ENCODE peak calls at places on chromosomes 16 and 17, in four cellular contexts. N is astrocyte of the cerebellum, Q is lung, K is BE2C. S is an unnamed sample.

GRCh38 chr16:64311241-64311640 is 810.6 kb downstream of the CDH11 start:
- DNase-seq in N (peak), Q (no peak), K (no peak), S (no peak)

GRCh38 chr17:37388266-37388665 is 12.5 kb downstream of the C17orf78 start:
- DNase-seq in N (no peak), Q (no peak), K (no peak), S (no peak)

GRCh38 chr16:81646561-81646960 is 132.5 kb upstream of the PLCG2 start:
- DNase-seq in N (peak), Q (no peak), K (no peak), S (no peak)

GRCh38 chr17:80297996-80298560 is 37.4 kb downstream of the RNF213 start:
- DNase-seq in N (no peak), Q (no peak), K (no peak), S (no peak)

GRCh38 chr17:75019146-75019545 is 6.7 kb downstream of the MRPL58 start:
- DNase-seq in N (no peak), Q (no peak), K (no peak), S (peak)

GRCh38 chr16:58430718-58431117 is 38.4 kb downstream of the GINS3 start:
- DNase-seq in N (no peak), Q (no peak), K (no peak), S (no peak)

GRCh38 chr16:70512456-70512855 is 10.9 kb downstream of the COG4 start:
- DNase-seq in N (no peak), Q (no peak), K (no peak), S (no peak)

GRCh38 chr16:54595636-54596035 is 309.0 kb upstream of the IRX3 start:
- DNase-seq in N (no peak), Q (no peak), K (no peak), S (no peak)

GRCh38 chr16:66335704-66336329 is 30.7 kb upstream of the CDH5 start:
- DNase-seq in N (peak), Q (no peak), K (peak), S (no peak)

GRCh38 chr17:33046361-33047255 is 55.0 kb downstream of the SPACA3 start:
- DNase-seq in N (no peak), Q (no peak), K (no peak), S (no peak)

GRCh38 chr17:81285179-81285878 is 9.8 kb downstream of the SLC38A10 start:
- DNase-seq in N (no peak), Q (peak), K (no peak), S (no peak)

GRCh38 chr16:27625050-27625697 is 75.2 kb downstream of the KATNIP start:
- DNase-seq in N (no peak), Q (no peak), K (peak), S (no peak)

GRCh38 chr16:87017388-87018012 is 299.7 kb downstream of the C16orf95 start:
- DNase-seq in N (peak), Q (no peak), K (no peak), S (peak)

GRCh38 chr17:49896222-49896621 is 48.4 kb upstream of the TAC4 start:
- DNase-seq in N (no peak), Q (no peak), K (no peak), S (no peak)

GRCh38 chr16:2341456-2342447 is 1.2 kb upstream of the ABCA3 start:
- DNase-seq in N (no peak), Q (no peak), K (no peak), S (no peak)

GRCh38 chr16:66503612-66504011 is 46.3 kb downstream of the TK2 start:
- DNase-seq in N (no peak), Q (no peak), K (no peak), S (no peak)

GRCh38 chr16:77273815-77274214 is 74.6 kb downstream of the SYCE1L start:
- DNase-seq in N (peak), Q (no peak), K (no peak), S (no peak)

GRCh38 chr16:641326-642188 is at the start of gene MCRIP2:
- DNase-seq in N (no peak), Q (peak), K (peak), S (no peak)

GRCh38 chr17:38752930-38753506 is 477 bp downstream of the PSMB3 start:
- DNase-seq in N (no peak), Q (no peak), K (no peak), S (no peak)

GRCh38 chr17:44623070-44623725 is 33.1 kb upstream of the MEIOC start:
- DNase-seq in N (peak), Q (no peak), K (no peak), S (no peak)

GRCh38 chr17:29929006-29929543 is 953 bp downstream of the SSH2 start:
- DNase-seq in N (no peak), Q (peak), K (peak), S (no peak)

GRCh38 chr16:12317121-12317810 is 340.7 kb downstream of the SNX29 start:
- DNase-seq in N (no peak), Q (no peak), K (no peak), S (no peak)

GRCh38 chr17:31321481-31321880 is at the start of gene EVI2A:
- DNase-seq in N (peak), Q (no peak), K (no peak), S (peak)

GRCh38 chr16:22375117-22375962 is 921 bp upstream of the CDR2 start:
- DNase-seq in N (no peak), Q (no peak), K (no peak), S (no peak)

GRCh38 chr17:78884148-78884870 is 18.7 kb downstream of the CEP295NL start:
- DNase-seq in N (no peak), Q (no peak), K (no peak), S (no peak)

GRCh38 chr16:4057439-4057877 is 58.8 kb downstream of the ADCY9 start:
- DNase-seq in N (no peak), Q (no peak), K (no peak), S (no peak)

GRCh38 chr17:83076930-83077329 is 2.5 kb upstream of the METRNL start:
- DNase-seq in N (no peak), Q (no peak), K (no peak), S (no peak)
- TF ChIP-seq CTCF in N (peak), Q (peak), K (peak), S (peak)

GRCh38 chr16:30748634-30749445 is 615 bp downstream of the PHKG2 start:
- DNase-seq in N (no peak), Q (no peak), K (peak), S (no peak)

GRCh38 chr16:30746638-30747160 is 1.5 kb upstream of the PHKG2 start:
- DNase-seq in N (no peak), Q (no peak), K (no peak), S (no peak)

GRCh38 chr16:30747799-30748633 is at the start of gene PHKG2:
- DNase-seq in N (peak), Q (peak), K (peak), S (peak)

GRCh38 chr16:30745082-30745481 is 3.1 kb upstream of the PHKG2 start:
- DNase-seq in N (no peak), Q (no peak), K (no peak), S (no peak)

DNA sequence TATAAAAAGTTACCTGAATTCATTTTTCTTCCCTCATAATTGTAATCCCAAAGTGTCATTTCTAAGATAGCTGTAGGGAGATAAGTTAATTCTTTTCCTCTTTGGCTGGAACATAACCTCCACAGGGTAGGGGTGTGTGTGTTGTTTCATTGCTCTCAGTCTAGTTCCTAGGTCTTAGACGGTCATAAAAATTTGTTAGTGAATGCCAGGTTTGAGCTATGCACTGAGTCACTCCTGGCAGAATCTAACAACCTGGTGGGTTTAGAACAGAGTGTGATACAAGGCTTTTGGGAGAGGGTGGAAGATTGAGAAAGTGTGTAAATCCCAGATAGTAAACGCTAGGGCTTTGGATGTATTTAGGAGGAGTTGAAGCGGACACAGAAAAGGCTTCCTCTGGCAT is 894 bp upstream of the PHKG2 start:
- DNase-seq in N (no peak), Q (no peak), K (no peak), S (no peak)
- H3K4me3 ChIP-seq in N (peak), Q (no peak), K (peak), S (peak)

GRCh38 chr16:30838876-30839471 is 52.0 kb upstream of the ZNF629 start:
- DNase-seq in N (no peak), Q (no peak), K (no peak), S (no peak)
- TF ChIP-seq CTCF in N (peak), Q (no peak), K (peak), S (no peak)

GRCh38 chr16:50195756-50196155 is 42.6 kb downstream of the TENT4B start:
- DNase-seq in N (no peak), Q (no peak), K (no peak), S (no peak)
- H3K4me3 ChIP-seq in N (no peak), Q (no peak), K (no peak), S (no peak)

DNA sequence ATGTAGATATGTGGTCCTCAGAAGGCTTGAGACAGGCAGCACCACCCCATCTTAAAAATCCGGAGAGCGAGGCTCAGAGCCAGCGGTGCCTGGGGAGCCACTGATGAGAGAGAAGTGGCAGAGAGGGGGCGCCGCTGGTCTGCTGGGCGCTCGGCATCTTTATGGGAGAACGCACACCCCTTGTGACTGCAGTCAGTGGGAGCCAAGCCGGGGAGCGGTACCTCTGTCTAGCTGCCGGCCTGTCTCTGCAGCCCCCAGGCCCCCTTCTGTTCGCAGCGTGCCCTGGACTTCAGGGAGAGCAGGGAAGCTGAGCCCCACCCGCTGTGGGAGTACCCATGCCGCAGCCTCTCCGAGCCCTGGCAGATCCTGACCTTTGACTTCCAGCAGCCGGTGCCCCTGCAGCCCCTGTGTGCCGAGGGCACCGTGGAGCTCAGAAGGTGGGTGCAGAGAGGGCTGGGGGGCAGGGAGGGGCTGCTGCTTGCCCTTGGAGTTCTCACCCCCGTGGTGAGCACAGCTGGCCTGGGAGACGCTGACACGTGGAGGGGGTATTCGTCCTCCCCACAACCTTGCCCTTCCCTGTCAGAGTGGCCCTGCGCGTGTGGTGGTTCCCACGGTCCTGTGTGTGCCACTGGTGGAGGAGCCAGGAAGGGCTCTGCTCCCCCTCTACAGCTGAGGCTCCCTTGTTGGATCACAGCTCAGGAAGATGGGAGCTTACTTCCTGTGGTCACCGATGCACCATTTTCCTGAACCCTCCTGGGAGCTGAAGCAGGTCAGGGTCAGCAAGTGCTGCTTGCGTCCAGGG is 44.8 kb downstream of the PRMT7 start:
- DNase-seq in N (no peak), Q (no peak), K (no peak), S (no peak)
- TF ChIP-seq CTCF in N (no peak), Q (no peak), K (peak), S (peak)

S was measured in retinal pigment epithelial cell.